ENCODE peak calls at places on chromosomes 5 and 9, in four cellular contexts. V, G, H and Y are unnamed samples.

GRCh38 chr5:36590513-36591286 is 15.7 kb upstream of the SLC1A3 start:
- DNase-seq in V (no peak), G (no peak), H (no peak), Y (no peak)

GRCh38 chr5:124670672-124671592 is 75.5 kb downstream of the ZNF608 start:
- DNase-seq in G (no peak), V (no peak), H (no peak), Y (no peak)

GRCh38 chr9:18536554-18536953 is 62.6 kb downstream of the ADAMTSL1 start:
- DNase-seq in V (no peak), H (no peak), G (no peak), Y (no peak)

GRCh38 chr9:101566904-101567724 is 27.7 kb downstream of the PPP3R2 start:
- DNase-seq in G (peak), H (no peak), V (peak), Y (peak)

GRCh38 chr9:121298689-121299112 is 30.7 kb downstream of the GSN start:
- DNase-seq in V (no peak), G (peak), H (no peak), Y (no peak)

GRCh38 chr5:84437673-84438315 is 53.1 kb upstream of the EDIL3 start:
- DNase-seq in G (peak), V (no peak), H (no peak), Y (no peak)

GRCh38 chr5:36581070-36581469 is 25.3 kb upstream of the SLC1A3 start:
- DNase-seq in V (no peak), H (no peak), G (no peak), Y (no peak)

GRCh38 chr9:22643541-22643940 is 196.9 kb downstream of the DMRTA1 start:
- DNase-seq in H (no peak), V (no peak), G (peak), Y (no peak)

GRCh38 chr9:72041775-72042194 is 18.6 kb downstream of the C9orf57 start:
- DNase-seq in G (peak), H (no peak), V (no peak), Y (no peak)